ENCODE peak calls at places on chromosomes 3 and 15, in ten cellular contexts. Z is fibroblast of lung; M is SW 1271; Q is activated CD8-positive, alpha-beta memory T cell treated with anti-CD3 and anti-CD28 coated beads for 48 hours; A is nucleus accumbens; N is naive thymus-derived CD8-positive, alpha-beta T cell; E is HTR-8/SVneo; T is glomerular endothelial cell; G is NCI-H2171; C is activated T-helper 1 cell treated with anti-CD3 and anti-CD28 coated beads, Interleukin-2, amount 50 U/mL, for 16 hours. X is an unnamed sample.

GRCh38 chr3:125045965-125046364 is 9.8 kb downstream of the HEG1 start:
- DNase-seq in Z (peak), M (peak), Q (no peak), A (no peak), N (no peak), E (peak), T (no peak), G (no peak), C (no peak), X (no peak)

GRCh38 chr3:140953028-140953960 is 11.7 kb downstream of the SLC25A36 start:
- DNase-seq in Z (peak), M (peak), Q (no peak), A (no peak), N (no peak), E (peak), T (no peak), G (no peak), C (no peak), X (no peak)

GRCh38 chr15:64095795-64096485 is at the start of gene SNX1:
- DNase-seq in Z (peak), M (peak), Q (peak), A (peak), N (peak), E (peak), T (no peak), G (peak), C (peak), X (peak)

GRCh38 chr3:64343692-64344440 is 118.6 kb upstream of the PRICKLE2 start:
- DNase-seq in Z (no peak), M (no peak), Q (no peak), A (no peak), N (no peak), E (no peak), T (no peak), G (no peak), C (no peak), X (no peak)

GRCh38 chr3:194307849-194308248 is 43.3 kb downstream of the CPN2 start:
- DNase-seq in Z (no peak), M (no peak), Q (no peak), A (no peak), N (no peak), E (no peak), T (no peak), G (no peak), C (no peak), X (no peak)

GRCh38 chr15:55457401-55458022 is 49.2 kb downstream of the PIERCE2 start:
- DNase-seq in Z (no peak), M (no peak), Q (no peak), A (no peak), N (no peak), E (no peak), T (no peak), G (no peak), C (no peak), X (peak)

GRCh38 chr15:57224664-57225063 is 151.6 kb upstream of the CGNL1 start:
- DNase-seq in Z (peak), M (no peak), Q (no peak), A (no peak), N (no peak), E (peak), T (no peak), G (no peak), C (no peak), X (no peak)

GRCh38 chr3:157285966-157286365 is 126.0 kb upstream of the CCNL1 start:
- DNase-seq in Z (no peak), M (no peak), Q (no peak), A (no peak), N (no peak), E (no peak), T (no peak), G (no peak), C (no peak), X (no peak)

GRCh38 chr15:74400915-74401757 is 32.6 kb downstream of the SEMA7A start:
- DNase-seq in Z (no peak), M (no peak), Q (no peak), A (no peak), N (no peak), E (no peak), T (no peak), G (no peak), C (no peak), X (no peak)

GRCh38 chr15:74303741-74304309 is 63.6 kb downstream of the CYP11A1 start:
- DNase-seq in Z (no peak), M (no peak), Q (no peak), A (no peak), N (no peak), E (no peak), T (no peak), G (no peak), C (no peak), X (no peak)

GRCh38 chr3:105584351-105584790 is 217.7 kb downstream of the ALCAM start:
- DNase-seq in Z (no peak), M (no peak), Q (no peak), A (peak), N (no peak), E (no peak), T (no peak), G (no peak), C (no peak), X (no peak)

GRCh38 chr15:39145854-39146253 is 435.0 kb upstream of the THBS1 start:
- DNase-seq in Z (peak), M (no peak), Q (no peak), A (no peak), N (no peak), E (no peak), T (no peak), G (no peak), C (no peak), X (no peak)

GRCh38 chr3:194870394-194871110 is 184.9 kb downstream of the FAM43A start:
- DNase-seq in Z (peak), M (no peak), Q (no peak), A (no peak), N (no peak), E (no peak), T (no peak), G (peak), C (no peak), X (no peak)

GRCh38 chr15:65329298-65329990 is 25.0 kb downstream of the RNU5B-1 start:
- DNase-seq in Z (no peak), M (no peak), Q (no peak), A (no peak), N (no peak), E (no peak), T (no peak), G (no peak), C (no peak), X (no peak)

GRCh38 chr15:35698978-35699377 is 153.0 kb upstream of the DPH6 start:
- DNase-seq in Z (no peak), M (no peak), Q (no peak), A (no peak), N (no peak), E (no peak), T (no peak), G (no peak), C (no peak), X (no peak)

GRCh38 chr3:159902531-159903314 is 85.9 kb upstream of the IL12A start:
- DNase-seq in Z (no peak), M (no peak), Q (no peak), A (no peak), N (no peak), E (no peak), T (no peak), G (no peak), C (no peak), X (no peak)

GRCh38 chr15:72538931-72539330 is 64.8 kb downstream of the ARIH1 start:
- DNase-seq in Z (no peak), M (no peak), Q (no peak), A (no peak), N (no peak), E (no peak), T (no peak), G (no peak), C (no peak), X (no peak)

GRCh38 chr3:42638339-42638842 is 15.1 kb upstream of the ZBTB47 start:
- DNase-seq in Z (no peak), M (no peak), Q (no peak), A (no peak), N (no peak), E (no peak), T (no peak), G (no peak), C (no peak), X (no peak)

GRCh38 chr15:26235148-26235769 is 372.1 kb upstream of the ATP10A start:
- DNase-seq in Z (no peak), M (no peak), Q (no peak), A (no peak), N (no peak), E (no peak), T (no peak), G (peak), C (no peak), X (no peak)

GRCh38 chr15:33467816-33468163 is 157.0 kb downstream of the RYR3 start:
- DNase-seq in Z (no peak), M (no peak), Q (no peak), A (no peak), N (no peak), E (no peak), T (no peak), G (no peak), C (no peak), X (no peak)

GRCh38 chr15:82129769-82130168 is 84.0 kb upstream of the MEX3B start:
- DNase-seq in Z (peak), M (peak), Q (no peak), A (no peak), N (no peak), E (peak), T (no peak), G (no peak), C (no peak), X (no peak)

GRCh38 chr3:185172086-185173049 is 19.5 kb upstream of the C3orf70 start:
- DNase-seq in Z (no peak), M (no peak), Q (no peak), A (no peak), N (no peak), E (no peak), T (no peak), G (no peak), C (no peak), X (no peak)

GRCh38 chr15:92662797-92663196 is 7.2 kb upstream of the FAM174B start:
- DNase-seq in Z (no peak), M (no peak), Q (no peak), A (no peak), N (no peak), E (no peak), T (no peak), G (no peak), C (no peak), X (no peak)

GRCh38 chr15:47987908-47988532 is 132.8 kb upstream of the SLC24A5 start:
- DNase-seq in Z (peak), M (peak), Q (no peak), A (peak), N (no peak), E (peak), T (peak), G (peak), C (no peak), X (peak)

GRCh38 chr3:16545413-16546185 is 32.1 kb upstream of the RFTN1 start:
- DNase-seq in Z (no peak), M (no peak), Q (no peak), A (no peak), N (no peak), E (no peak), T (no peak), G (no peak), C (no peak), X (no peak)

GRCh38 chr3:160473233-160473632 is 23.6 kb upstream of the TRIM59 start:
- DNase-seq in Z (peak), M (no peak), Q (no peak), A (no peak), N (no peak), E (no peak), T (no peak), G (no peak), C (no peak), X (no peak)

GRCh38 chr3:43364926-43365325 is 78.6 kb downstream of the SNRK start:
- DNase-seq in Z (no peak), M (no peak), Q (no peak), A (no peak), N (no peak), E (no peak), T (no peak), G (no peak), C (no peak), X (no peak)

GRCh38 chr15:65920825-65921309 is 51.6 kb downstream of the RAB11A start:
- DNase-seq in Z (no peak), M (no peak), Q (no peak), A (no peak), N (no peak), E (no peak), T (no peak), G (no peak), C (no peak), X (no peak)

GRCh38 chr15:62601779-62602540 is 436.9 kb upstream of the C2CD4B start:
- DNase-seq in Z (peak), M (no peak), Q (no peak), A (no peak), N (no peak), E (no peak), T (no peak), G (no peak), C (no peak), X (no peak)

GRCh38 chr15:60674704-60675405 is 195.9 kb upstream of the ICE2 start:
- DNase-seq in Z (peak), M (no peak), Q (no peak), A (no peak), N (no peak), E (no peak), T (no peak), G (no peak), C (no peak), X (no peak)

GRCh38 chr3:152203677-152204076 is 65.1 kb upstream of the MBNL1 start:
- DNase-seq in Z (peak), M (no peak), Q (no peak), A (no peak), N (no peak), E (no peak), T (no peak), G (no peak), C (no peak), X (no peak)

GRCh38 chr3:184788751-184789150 is 23.2 kb upstream of the VPS8 start:
- DNase-seq in Z (no peak), M (no peak), Q (no peak), A (no peak), N (no peak), E (peak), T (no peak), G (no peak), C (no peak), X (peak)

GRCh38 chr15:31163769-31164572 is 62.4 kb upstream of the TRPM1 start:
- DNase-seq in Z (no peak), M (no peak), Q (no peak), A (no peak), N (no peak), E (no peak), T (no peak), G (no peak), C (no peak), X (no peak)

GRCh38 chr3:174440741-174441587 is 418.2 kb upstream of the NAALADL2 start:
- DNase-seq in Z (peak), M (peak), Q (peak), A (peak), N (peak), E (peak), T (peak), G (peak), C (no peak), X (peak)

GRCh38 chr3:150545419-150546225 is 674 bp downstream of the SERP1 start:
- DNase-seq in Z (peak), M (peak), Q (peak), A (peak), N (peak), E (no peak), T (no peak), G (peak), C (peak), X (peak)

X was measured in NCI-H510A treated with DMSO at 0.1 percent for 48 hours.